ENCODE peak calls at places on chromosomes 5 and 9, in eight cellular contexts. A is neural progenitor cell; T is keratinocyte; F is kidney epithelial cell; V is NCI-H460; W is BE2C; O is activated CD8-positive, alpha-beta memory T cell treated with anti-CD3 and anti-CD28 coated beads for 48 hours; D is NAMALWA. H is an unnamed sample.

GRCh38 chr5:96924016-96924443 is 11.8 kb upstream of the LNPEP start:
- DNase-seq in V (no peak), A (no peak), T (peak), W (no peak), D (no peak), O (no peak), F (no peak), H (no peak)

GRCh38 chr9:110426052-110426709 is 88.5 kb upstream of the TXNDC8 start:
- DNase-seq in T (no peak), F (no peak), O (no peak), A (no peak), V (peak), D (no peak), W (no peak), H (peak)

GRCh38 chr5:159971514-159971913 is 37.4 kb upstream of the TTC1 start:
- DNase-seq in D (no peak), F (no peak), O (no peak), W (no peak), V (no peak), T (no peak), A (no peak), H (no peak)

GRCh38 chr5:140362311-140362710 is 2.3 kb downstream of the SLC4A9 start:
- DNase-seq in W (no peak), D (no peak), A (no peak), V (no peak), F (no peak), T (no peak), O (no peak), H (no peak)

GRCh38 chr9:129732946-129733631 is 19.8 kb downstream of the PTGES start:
- DNase-seq in A (no peak), O (no peak), D (no peak), V (no peak), T (no peak), F (no peak), W (no peak), H (no peak)

GRCh38 chr9:99167120-99167519 is 54.6 kb downstream of the ALG2 start:
- DNase-seq in V (no peak), D (no peak), W (no peak), O (no peak), F (no peak), A (no peak), T (no peak), H (no peak)

GRCh38 chr5:39158127-39158593 is 61.2 kb downstream of the FYB1 start:
- DNase-seq in O (no peak), D (no peak), V (no peak), T (no peak), W (no peak), A (no peak), F (no peak), H (no peak)

GRCh38 chr9:99411479-99412100 is 189.5 kb downstream of the SEC61B start:
- DNase-seq in A (peak), D (no peak), T (no peak), V (no peak), W (peak), F (no peak), O (no peak), H (no peak)

GRCh38 chr5:2697446-2698200 is 53.9 kb downstream of the IRX2 start:
- DNase-seq in F (no peak), W (no peak), T (no peak), A (no peak), V (no peak), D (no peak), O (no peak), H (no peak)

GRCh38 chr9:91378695-91379127 is 17.0 kb upstream of the AUH start:
- DNase-seq in W (no peak), V (no peak), T (no peak), D (no peak), A (no peak), O (no peak), F (no peak), H (no peak)

GRCh38 chr9:129761293-129761900 is 8.6 kb upstream of the PTGES start:
- DNase-seq in T (no peak), D (no peak), W (no peak), V (no peak), A (no peak), O (no peak), F (no peak), H (no peak)

GRCh38 chr5:39080597-39081204 is 6.5 kb upstream of the RICTOR start:
- DNase-seq in T (no peak), F (no peak), A (peak), W (peak), D (peak), V (peak), O (no peak), H (peak)

GRCh38 chr9:110900451-110900850 is 137.8 kb downstream of the LPAR1 start:
- DNase-seq in A (no peak), V (no peak), W (no peak), D (no peak), O (no peak), F (no peak), T (no peak), H (no peak)

GRCh38 chr5:9197881-9198260 is 348.0 kb downstream of the SEMA5A start:
- DNase-seq in A (no peak), W (no peak), T (no peak), F (no peak), O (no peak), D (peak), V (no peak), H (no peak)

GRCh38 chr5:132629230-132629944 is 28.6 kb upstream of the IL13 start:
- DNase-seq in F (no peak), W (no peak), V (no peak), T (no peak), D (no peak), O (no peak), A (no peak), H (no peak)

GRCh38 chr9:136095028-136095494 is at the start of gene NACC2:
- DNase-seq in F (no peak), D (no peak), A (peak), W (peak), O (no peak), V (peak), T (no peak), H (no peak)

GRCh38 chr5:1555011-1555807 is 31.4 kb upstream of the LPCAT1 start:
- DNase-seq in W (no peak), A (no peak), V (no peak), F (peak), O (no peak), T (no peak), D (no peak), H (no peak)

GRCh38 chr9:97807681-97808080 is 45.3 kb upstream of the FOXE1 start:
- DNase-seq in F (peak), A (no peak), O (no peak), T (peak), D (no peak), W (no peak), V (no peak), H (no peak)